ENCODE peak calls at places on chromosomes 2 and 18, in nine cellular contexts. One of them, this sample, is unnamed.

GRCh38 chr18:50320719-50321118 is 33.2 kb upstream of the CXXC1 start:
- DNase-seq in right lobe of liver: no peak
- DNase-seq in H9: no peak
- DNase-seq in mammary epithelial cell: no peak
- DNase-seq in B cell: no peak
- DNase-seq in progenitor cell of endocrine pancreas: no peak
- DNase-seq in Calu3: no peak
- DNase-seq in GM23338: no peak
- DNase-seq in cardiac fibroblast: no peak
- DNase-seq in this sample: no peak

GRCh38 chr2:59654753-59655152 is 898.7 kb downstream of the BCL11A start:
- DNase-seq in right lobe of liver: no peak
- DNase-seq in H9: no peak
- DNase-seq in mammary epithelial cell: peak; percentile 1
- DNase-seq in B cell: no peak
- DNase-seq in progenitor cell of endocrine pancreas: no peak
- DNase-seq in Calu3: no peak
- DNase-seq in GM23338: no peak
- DNase-seq in cardiac fibroblast: no peak
- DNase-seq in this sample: no peak

GRCh38 chr2:105808418-105809098 is 63.8 kb downstream of the NCK2 start:
- DNase-seq in right lobe of liver: no peak
- DNase-seq in H9: no peak
- DNase-seq in mammary epithelial cell: no peak
- DNase-seq in B cell: no peak
- DNase-seq in progenitor cell of endocrine pancreas: no peak
- DNase-seq in Calu3: no peak
- DNase-seq in GM23338: no peak
- DNase-seq in cardiac fibroblast: no peak
- DNase-seq in this sample: no peak

GRCh38 chr2:88590998-88591613 is 36.2 kb downstream of the EIF2AK3 start:
- DNase-seq in right lobe of liver: no peak
- DNase-seq in H9: peak; percentile 40
- DNase-seq in mammary epithelial cell: peak; percentile 50
- DNase-seq in B cell: peak; percentile 68
- DNase-seq in progenitor cell of endocrine pancreas: peak; percentile 16
- DNase-seq in Calu3: peak; percentile 59
- DNase-seq in GM23338: peak; percentile 84
- DNase-seq in cardiac fibroblast: peak; percentile 81
- DNase-seq in this sample: no peak

GRCh38 chr18:24071029-24071428 is 56.5 kb downstream of the TTC39C start:
- DNase-seq in right lobe of liver: peak; percentile 69
- DNase-seq in H9: no peak
- DNase-seq in mammary epithelial cell: no peak
- DNase-seq in B cell: no peak
- DNase-seq in progenitor cell of endocrine pancreas: no peak
- DNase-seq in Calu3: no peak
- DNase-seq in GM23338: no peak
- DNase-seq in cardiac fibroblast: no peak
- DNase-seq in this sample: no peak

GRCh38 chr2:61471905-61472805 is 1.3 kb upstream of the USP34 start:
- DNase-seq in right lobe of liver: peak; percentile 51
- DNase-seq in H9: no peak
- DNase-seq in mammary epithelial cell: peak; percentile 39
- DNase-seq in B cell: peak; percentile 52
- DNase-seq in progenitor cell of endocrine pancreas: no peak
- DNase-seq in Calu3: no peak
- DNase-seq in GM23338: peak; percentile 35
- DNase-seq in cardiac fibroblast: peak; percentile 22
- DNase-seq in this sample: no peak

GRCh38 chr18:36496022-36496421 is 198.5 kb downstream of the FHOD3 start:
- DNase-seq in right lobe of liver: no peak
- DNase-seq in H9: no peak
- DNase-seq in mammary epithelial cell: no peak
- DNase-seq in B cell: no peak
- DNase-seq in progenitor cell of endocrine pancreas: no peak
- DNase-seq in Calu3: no peak
- DNase-seq in GM23338: no peak
- DNase-seq in cardiac fibroblast: peak; percentile 19
- DNase-seq in this sample: no peak

GRCh38 chr2:133954636-133955035 is 299.2 kb upstream of the MGAT5 start:
- DNase-seq in right lobe of liver: no peak
- DNase-seq in H9: no peak
- DNase-seq in mammary epithelial cell: no peak
- DNase-seq in B cell: no peak
- DNase-seq in progenitor cell of endocrine pancreas: no peak
- DNase-seq in Calu3: no peak
- DNase-seq in GM23338: no peak
- DNase-seq in cardiac fibroblast: no peak
- DNase-seq in this sample: no peak

GRCh38 chr18:79405781-79406575 is 10.2 kb downstream of the NFATC1 start:
- DNase-seq in right lobe of liver: no peak
- DNase-seq in H9: no peak
- DNase-seq in mammary epithelial cell: no peak
- DNase-seq in B cell: peak; percentile 97
- DNase-seq in progenitor cell of endocrine pancreas: no peak
- DNase-seq in Calu3: no peak
- DNase-seq in GM23338: no peak
- DNase-seq in cardiac fibroblast: no peak
- DNase-seq in this sample: peak; percentile 93

GRCh38 chr2:145007673-145008263 is 487.8 kb upstream of the ZEB2 start:
- DNase-seq in right lobe of liver: no peak
- DNase-seq in H9: no peak
- DNase-seq in mammary epithelial cell: peak; percentile 67
- DNase-seq in B cell: no peak
- DNase-seq in progenitor cell of endocrine pancreas: no peak
- DNase-seq in Calu3: no peak
- DNase-seq in GM23338: no peak
- DNase-seq in cardiac fibroblast: peak; percentile 86
- DNase-seq in this sample: no peak

GRCh38 chr2:178530625-178531142 is 50.4 kb downstream of the PLEKHA3 start:
- DNase-seq in right lobe of liver: no peak
- DNase-seq in H9: no peak
- DNase-seq in mammary epithelial cell: peak; percentile 50
- DNase-seq in B cell: peak; percentile 80
- DNase-seq in progenitor cell of endocrine pancreas: no peak
- DNase-seq in Calu3: no peak
- DNase-seq in GM23338: no peak
- DNase-seq in cardiac fibroblast: no peak
- DNase-seq in this sample: peak; percentile 62

GRCh38 chr2:38666578-38666926 is 638 bp downstream of the GALM start:
- DNase-seq in right lobe of liver: peak; percentile 74
- DNase-seq in H9: no peak
- DNase-seq in mammary epithelial cell: no peak
- DNase-seq in B cell: no peak
- DNase-seq in progenitor cell of endocrine pancreas: no peak
- DNase-seq in Calu3: peak; percentile 6
- DNase-seq in GM23338: peak; percentile 10
- DNase-seq in cardiac fibroblast: no peak
- DNase-seq in this sample: no peak

GRCh38 chr2:212998629-212999359 is 152.6 kb downstream of the IKZF2 start:
- DNase-seq in right lobe of liver: no peak
- DNase-seq in H9: no peak
- DNase-seq in mammary epithelial cell: peak; percentile 43
- DNase-seq in B cell: no peak
- DNase-seq in progenitor cell of endocrine pancreas: no peak
- DNase-seq in Calu3: no peak
- DNase-seq in GM23338: no peak
- DNase-seq in cardiac fibroblast: peak; percentile 42
- DNase-seq in this sample: no peak

GRCh38 chr2:66364495-66364992 is 70.4 kb upstream of the MEIS1 start:
- DNase-seq in right lobe of liver: no peak
- DNase-seq in H9: no peak
- DNase-seq in mammary epithelial cell: peak; percentile 36
- DNase-seq in B cell: no peak
- DNase-seq in progenitor cell of endocrine pancreas: no peak
- DNase-seq in Calu3: peak; percentile 6
- DNase-seq in GM23338: no peak
- DNase-seq in cardiac fibroblast: peak; percentile 89
- DNase-seq in this sample: no peak

GRCh38 chr18:39435986-39436385 is 1870.4 kb upstream of the CELF4 start:
- DNase-seq in right lobe of liver: no peak
- DNase-seq in H9: no peak
- DNase-seq in mammary epithelial cell: no peak
- DNase-seq in B cell: no peak
- DNase-seq in progenitor cell of endocrine pancreas: no peak
- DNase-seq in Calu3: no peak
- DNase-seq in GM23338: no peak
- DNase-seq in cardiac fibroblast: no peak
- DNase-seq in this sample: no peak

GRCh38 chr2:170212625-170213280 is 34.8 kb downstream of the MYO3B start:
- DNase-seq in right lobe of liver: no peak
- DNase-seq in H9: no peak
- DNase-seq in mammary epithelial cell: no peak
- DNase-seq in B cell: no peak
- DNase-seq in progenitor cell of endocrine pancreas: no peak
- DNase-seq in Calu3: no peak
- DNase-seq in GM23338: no peak
- DNase-seq in cardiac fibroblast: no peak
- DNase-seq in this sample: no peak

GRCh38 chr2:161101406-161101805 is 58.8 kb upstream of the TANK start:
- DNase-seq in right lobe of liver: no peak
- DNase-seq in H9: no peak
- DNase-seq in mammary epithelial cell: no peak
- DNase-seq in B cell: no peak
- DNase-seq in progenitor cell of endocrine pancreas: no peak
- DNase-seq in Calu3: no peak
- DNase-seq in GM23338: peak; percentile 16
- DNase-seq in cardiac fibroblast: no peak
- DNase-seq in this sample: no peak

GRCh38 chr2:130342020-130342532 is 621 bp upstream of the IMP4 start:
- DNase-seq in right lobe of liver: peak; percentile 93
- DNase-seq in H9: peak; percentile 96
- DNase-seq in mammary epithelial cell: peak; percentile 94
- DNase-seq in B cell: peak; percentile 90
- DNase-seq in progenitor cell of endocrine pancreas: peak; percentile 71
- DNase-seq in Calu3: peak; percentile 91
- DNase-seq in GM23338: peak; percentile 97
- DNase-seq in cardiac fibroblast: peak; percentile 95
- DNase-seq in this sample: peak; percentile 84

GRCh38 chr2:30661173-30662107 is 145.8 kb downstream of the CAPN13 start:
- DNase-seq in right lobe of liver: no peak
- DNase-seq in H9: peak; percentile 15
- DNase-seq in mammary epithelial cell: peak; percentile 48
- DNase-seq in B cell: no peak
- DNase-seq in progenitor cell of endocrine pancreas: no peak
- DNase-seq in Calu3: no peak
- DNase-seq in GM23338: no peak
- DNase-seq in cardiac fibroblast: no peak
- DNase-seq in this sample: no peak

DNA sequence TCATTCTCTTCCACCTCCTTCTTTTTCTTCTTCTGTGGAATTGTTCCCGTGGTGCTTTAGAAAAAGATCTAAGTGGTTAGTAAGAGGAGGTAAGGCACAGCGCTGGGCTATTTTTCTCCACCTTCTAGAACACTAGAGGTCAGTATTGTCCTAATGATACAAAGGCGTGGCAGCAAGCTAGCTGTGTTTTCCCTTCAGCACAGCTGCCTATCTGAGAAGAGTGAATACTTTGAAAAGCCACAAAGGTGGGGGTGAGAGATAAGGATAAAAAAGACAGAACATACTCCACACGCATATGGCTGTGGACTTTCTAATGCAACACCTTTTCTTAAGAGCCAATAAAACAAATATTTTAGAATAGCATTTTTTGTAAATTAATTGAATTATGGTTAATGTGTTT is 2.1 kb downstream of the CNTNAP5 start:
- DNase-seq in right lobe of liver: no peak
- DNase-seq in H9: peak; percentile 47
- DNase-seq in mammary epithelial cell: peak; percentile 24
- DNase-seq in B cell: no peak
- DNase-seq in progenitor cell of endocrine pancreas: no peak
- DNase-seq in Calu3: peak; percentile 14
- DNase-seq in GM23338: peak; percentile 88
- DNase-seq in cardiac fibroblast: peak; percentile 75
- DNase-seq in this sample: no peak
- TF ChIP-seq CTCF in right lobe of liver: peak; percentile 58
- TF ChIP-seq CTCF in H9: peak; percentile 89
- TF ChIP-seq CTCF in mammary epithelial cell: peak; percentile 61
- TF ChIP-seq CTCF in B cell: no peak
- TF ChIP-seq CTCF in progenitor cell of endocrine pancreas: peak; percentile 90
- TF ChIP-seq CTCF in Calu3: no peak
- TF ChIP-seq CTCF in GM23338: peak; percentile 65
- TF ChIP-seq CTCF in cardiac fibroblast: peak; percentile 65
- TF ChIP-seq CTCF in this sample: no peak

DNA sequence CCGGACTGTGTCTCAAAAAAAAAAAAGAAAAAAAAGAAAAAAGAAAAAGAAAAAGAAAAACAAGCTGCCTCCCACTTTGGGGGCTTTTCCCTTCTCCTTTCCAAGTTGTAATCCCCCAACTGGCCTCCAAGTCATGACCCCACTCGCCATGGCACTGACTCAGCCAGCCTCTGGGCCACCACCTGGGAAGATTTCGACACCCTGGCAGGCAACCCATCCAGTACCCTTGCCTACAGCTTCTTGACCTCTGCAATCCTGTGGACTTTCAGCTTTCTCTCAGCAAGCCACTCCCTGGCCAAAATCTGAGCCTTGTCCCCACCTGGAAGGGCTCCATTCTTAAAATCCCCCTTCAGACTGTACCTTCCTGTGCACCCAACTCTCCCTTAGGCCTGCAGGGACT is 22.3 kb upstream of the FOSL2 start:
- DNase-seq in right lobe of liver: peak; percentile 76
- DNase-seq in H9: no peak
- DNase-seq in mammary epithelial cell: no peak
- DNase-seq in B cell: no peak
- DNase-seq in progenitor cell of endocrine pancreas: no peak
- DNase-seq in Calu3: no peak
- DNase-seq in GM23338: no peak
- DNase-seq in cardiac fibroblast: no peak
- DNase-seq in this sample: no peak
- TF ChIP-seq CTCF in right lobe of liver: no peak
- TF ChIP-seq CTCF in H9: no peak
- TF ChIP-seq CTCF in mammary epithelial cell: no peak
- TF ChIP-seq CTCF in B cell: no peak
- TF ChIP-seq CTCF in progenitor cell of endocrine pancreas: no peak
- TF ChIP-seq CTCF in Calu3: no peak
- TF ChIP-seq CTCF in GM23338: no peak
- TF ChIP-seq CTCF in cardiac fibroblast: no peak
- TF ChIP-seq CTCF in this sample: no peak

DNA sequence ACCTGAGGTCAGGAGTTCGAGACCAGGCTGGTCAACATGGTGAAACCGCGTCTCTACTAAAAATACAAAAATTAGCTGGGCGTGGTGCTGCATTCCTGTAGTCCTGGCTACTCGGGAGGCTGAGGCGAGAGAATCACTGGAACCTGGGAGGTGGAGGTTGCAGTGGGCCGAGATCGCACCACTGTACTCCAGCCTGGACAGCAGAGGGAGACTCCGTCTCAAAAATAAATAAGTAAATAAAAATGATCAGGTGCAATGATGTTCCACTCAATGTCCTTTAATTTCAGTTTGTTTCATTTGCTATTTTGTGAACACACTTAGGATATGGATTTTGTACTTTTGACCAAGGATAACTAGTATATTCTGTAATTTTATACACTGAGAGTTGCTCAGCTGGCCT is 9.3 kb downstream of the HADHA start:
- DNase-seq in right lobe of liver: no peak
- DNase-seq in H9: no peak
- DNase-seq in mammary epithelial cell: no peak
- DNase-seq in B cell: no peak
- DNase-seq in progenitor cell of endocrine pancreas: no peak
- DNase-seq in Calu3: no peak
- DNase-seq in GM23338: no peak
- DNase-seq in cardiac fibroblast: peak; percentile 18
- DNase-seq in this sample: no peak
- TF ChIP-seq CTCF in right lobe of liver: peak; percentile 21
- TF ChIP-seq CTCF in H9: peak; percentile 53
- TF ChIP-seq CTCF in mammary epithelial cell: no peak
- TF ChIP-seq CTCF in B cell: no peak
- TF ChIP-seq CTCF in progenitor cell of endocrine pancreas: peak; percentile 43
- TF ChIP-seq CTCF in Calu3: no peak
- TF ChIP-seq CTCF in GM23338: peak; percentile 36
- TF ChIP-seq CTCF in cardiac fibroblast: no peak
- TF ChIP-seq CTCF in this sample: peak; percentile 42

GRCh38 chr2:147141930-147142329 is 702.9 kb upstream of the ACVR2A start:
- DNase-seq in right lobe of liver: no peak
- DNase-seq in H9: no peak
- DNase-seq in mammary epithelial cell: no peak
- DNase-seq in B cell: no peak
- DNase-seq in progenitor cell of endocrine pancreas: no peak
- DNase-seq in Calu3: no peak
- DNase-seq in GM23338: peak; percentile 49
- DNase-seq in cardiac fibroblast: no peak
- DNase-seq in this sample: no peak
- TF ChIP-seq CTCF in right lobe of liver: no peak
- TF ChIP-seq CTCF in H9: peak; percentile 57
- TF ChIP-seq CTCF in mammary epithelial cell: no peak
- TF ChIP-seq CTCF in B cell: no peak
- TF ChIP-seq CTCF in progenitor cell of endocrine pancreas: peak; percentile 26
- TF ChIP-seq CTCF in Calu3: no peak
- TF ChIP-seq CTCF in GM23338: no peak
- TF ChIP-seq CTCF in cardiac fibroblast: no peak
- TF ChIP-seq CTCF in this sample: no peak

This sample was measured in CD14-positive monocyte.